ENCODE peak calls at places on chromosomes 3 and 15, in four cellular contexts. B is lower lobe of right lung; L is CD8-positive, alpha-beta T cell; A is BJ. F is an unnamed sample.
A peak's percentile ranks its signal among the peaks of the same experiment; 100 is the strongest.

GRCh38 chr3:34864011-34864410 is 775.3 kb upstream of the ARPP21 start:
- DNase-seq in A (no peak), B (no peak), L (no peak), F (no peak)

GRCh38 chr3:188165596-188165995 is 11.6 kb downstream of the LPP start:
- DNase-seq in B (no peak), A (no peak), L (no peak), F (no peak)

GRCh38 chr15:74776851-74777768 is 4.8 kb upstream of the CSK start:
- DNase-seq in B (no peak), L (peak; percentile 78), A (no peak), F (peak; percentile 80)

GRCh38 chr15:27844018-27844666 is 255.0 kb downstream of the OCA2 start:
- DNase-seq in B (no peak), A (no peak), L (no peak), F (no peak)

GRCh38 chr3:177263615-177264365 is 66.5 kb upstream of the TBL1XR1 start:
- DNase-seq in L (peak; percentile 21), A (no peak), B (no peak), F (no peak)

GRCh38 chr15:95520511-95520910 is 810.0 kb upstream of the NR2F2 start:
- DNase-seq in B (no peak), L (no peak), A (no peak), F (no peak)

GRCh38 chr3:189685854-189686253 is 54.7 kb downstream of the TP63 start:
- DNase-seq in A (peak; percentile 54), L (no peak), B (no peak), F (no peak)

GRCh38 chr3:94440767-94441493 is 378.1 kb downstream of the NSUN3 start:
- DNase-seq in A (peak; percentile 32), B (no peak), L (no peak), F (no peak)

GRCh38 chr3:114231616-114232015 is 5.8 kb downstream of the ZNF80 start:
- DNase-seq in B (no peak), L (peak; percentile 82), A (no peak), F (no peak)

GRCh38 chr3:75180235-75180944 is 483.7 kb upstream of the FRG2C start:
- DNase-seq in B (no peak), A (no peak), L (no peak), F (no peak)

GRCh38 chr3:32937331-32937730 is 14.1 kb upstream of the CCR4 start:
- DNase-seq in A (no peak), L (no peak), B (no peak), F (no peak)

GRCh38 chr3:187624588-187624987 is 45.6 kb downstream of the SST start:
- DNase-seq in B (no peak), L (no peak), A (no peak), F (no peak)

GRCh38 chr3:101362408-101362807 is 42.0 kb upstream of the IMPG2 start:
- DNase-seq in B (no peak), A (no peak), L (no peak), F (no peak)

GRCh38 chr15:43440721-43441281 is 52.2 kb downstream of the TP53BP1 start:
- DNase-seq in L (no peak), A (peak; percentile 94), B (no peak), F (peak; percentile 71)

GRCh38 chr15:36432162-36432561 is 147.3 kb upstream of the CDIN1 start:
- DNase-seq in L (no peak), B (no peak), A (peak; percentile 67), F (no peak)

GRCh38 chr3:125386811-125387210 is 11.7 kb upstream of the ZNF148 start:
- DNase-seq in A (no peak), B (no peak), L (no peak), F (no peak)

GRCh38 chr15:55276324-55276723 is 13.3 kb downstream of the RAB27A start:
- DNase-seq in L (no peak), B (no peak), A (no peak), F (no peak)

GRCh38 chr3:155441026-155441425 is 147.5 kb upstream of the STRIT1 start:
- DNase-seq in A (no peak), B (no peak), L (no peak), F (no peak)

GRCh38 chr3:153960701-153961100 is 160.5 kb upstream of the ARHGEF26 start:
- DNase-seq in L (no peak), B (no peak), A (no peak), F (no peak)

GRCh38 chr3:186082150-186082549 is 26.7 kb downstream of the ETV5 start:
- DNase-seq in L (no peak), A (no peak), B (no peak), F (no peak)

GRCh38 chr15:39744334-39745103 is 38.1 kb downstream of the FSIP1 start:
- DNase-seq in L (no peak), B (no peak), A (no peak), F (no peak)

GRCh38 chr3:159458010-159458409 is 530.6 kb upstream of the IL12A start:
- DNase-seq in L (no peak), A (peak; percentile 92), B (no peak), F (no peak)

GRCh38 chr3:185250247-185250646 is 3.6 kb downstream of the EHHADH start:
- DNase-seq in B (no peak), L (no peak), A (no peak), F (no peak)

GRCh38 chr3:78604328-78604727 is 1163.5 kb downstream of the ROBO1 start:
- DNase-seq in B (no peak), L (no peak), A (peak; percentile 46), F (no peak)

GRCh38 chr3:192869131-192870027 is 48.3 kb downstream of the MB21D2 start:
- DNase-seq in L (no peak), A (no peak), B (no peak), F (no peak)

GRCh38 chr3:45084820-45085816 is 59.0 kb downstream of the CLEC3B start:
- DNase-seq in A (peak; percentile 73), L (no peak), B (no peak), F (no peak)

GRCh38 chr3:66885326-66886000 is 112.6 kb upstream of the KBTBD8 start:
- DNase-seq in B (no peak), A (no peak), L (no peak), F (no peak)

GRCh38 chr15:62110000-62110851 is 43.4 kb downstream of the C2CD4A start:
- DNase-seq in B (no peak), A (no peak), L (no peak), F (no peak)

GRCh38 chr3:123499316-123499715 is 50.4 kb upstream of the ADCY5 start:
- DNase-seq in A (peak; percentile 24), B (no peak), L (no peak), F (no peak)

GRCh38 chr3:169348981-169349942 is 314.2 kb downstream of the MECOM start:
- DNase-seq in B (no peak), A (no peak), L (no peak), F (no peak)

GRCh38 chr3:24622696-24623225 is 128.1 kb upstream of the THRB start:
- DNase-seq in A (no peak), L (no peak), B (no peak), F (no peak)

GRCh38 chr3:24622138-24622537 is 127.5 kb upstream of the THRB start:
- DNase-seq in A (no peak), B (no peak), L (no peak), F (no peak)

GRCh38 chr3:24623657-24624056 is 129.0 kb upstream of the THRB start:
- DNase-seq in L (no peak), A (no peak), B (no peak), F (no peak)

GRCh38 chr3:24628523-24629258 is 134.0 kb upstream of the THRB start:
- DNase-seq in B (no peak), L (no peak), A (no peak), F (no peak)

GRCh38 chr3:24624938-24625681 is 130.5 kb upstream of the THRB start:
- DNase-seq in B (no peak), A (no peak), L (no peak), F (no peak)
- TF ChIP-seq CTCF in B (no peak), A (no peak), L (no peak), F (no peak)

GRCh38 chr3:85670626-85671025 is 711.8 kb downstream of the CADM2 start:
- DNase-seq in A (no peak), B (no peak), L (no peak), F (no peak)
- TF ChIP-seq CTCF in A (no peak), B (no peak), L (no peak), F (no peak)

DNA sequence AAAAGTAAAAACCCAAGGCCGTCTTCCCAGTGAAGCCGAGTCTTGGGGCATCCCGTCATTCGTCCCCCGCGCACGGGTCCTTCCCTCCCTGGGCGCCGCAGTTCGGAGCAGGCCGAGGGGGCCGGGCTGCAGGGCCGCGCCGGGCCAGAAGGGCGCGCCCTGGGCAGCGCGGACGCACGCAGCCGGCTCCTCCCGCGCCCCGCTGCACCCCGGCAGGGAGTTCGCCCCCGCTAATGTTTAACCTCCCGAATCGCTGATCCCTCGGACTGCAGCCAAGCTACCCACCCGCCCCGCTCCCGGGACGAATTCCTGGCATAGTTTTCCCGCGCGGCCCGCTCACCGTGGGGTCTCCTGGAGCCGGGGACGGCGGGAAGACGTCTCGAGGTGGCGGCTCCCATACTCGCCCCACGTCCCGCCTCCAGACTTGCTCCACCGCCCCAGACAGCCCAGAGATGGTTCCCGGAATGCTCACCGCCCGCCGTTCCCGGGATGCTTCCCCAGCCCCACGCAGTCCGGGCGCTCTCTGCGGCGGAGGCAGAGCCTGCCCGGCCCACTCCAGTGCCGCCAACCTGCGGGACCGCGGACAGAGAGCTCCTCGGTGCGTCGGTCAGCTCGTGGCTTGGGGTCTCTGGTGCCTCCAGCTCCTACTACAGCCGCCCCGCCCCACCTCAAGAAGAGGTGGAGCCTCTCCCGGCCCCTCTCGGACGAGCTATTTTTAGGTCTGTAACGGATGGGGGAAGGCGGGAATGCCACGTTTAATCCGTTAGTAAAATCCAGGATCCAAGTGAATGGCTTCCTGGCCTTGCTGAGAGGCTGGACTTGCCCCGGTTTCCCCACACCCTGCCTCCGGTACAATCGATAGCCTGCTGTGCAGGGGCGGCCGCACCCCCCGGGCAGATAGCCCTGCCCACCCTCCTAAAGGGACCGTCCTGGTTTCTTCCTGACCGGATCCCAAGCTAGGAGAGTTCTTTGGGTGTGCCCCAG is at the start of gene DZIP1L:
- DNase-seq in B (peak; percentile 74), L (no peak), A (no peak), F (no peak)
- TF ChIP-seq CTCF in B (peak; percentile 82), L (no peak), A (peak; percentile 15), F (peak; percentile 82)

GRCh38 chr3:22170370-22170769 is 419.4 kb upstream of the ZNF385D start:
- DNase-seq in B (no peak), L (no peak), A (no peak), F (no peak)

GRCh38 chr3:22176911-22177310 is 425.9 kb upstream of the ZNF385D start:
- DNase-seq in B (no peak), A (no peak), L (no peak), F (no peak)

GRCh38 chr3:22172964-22173363 is 422.0 kb upstream of the ZNF385D start:
- DNase-seq in B (no peak), L (no peak), A (no peak), F (no peak)

DNA sequence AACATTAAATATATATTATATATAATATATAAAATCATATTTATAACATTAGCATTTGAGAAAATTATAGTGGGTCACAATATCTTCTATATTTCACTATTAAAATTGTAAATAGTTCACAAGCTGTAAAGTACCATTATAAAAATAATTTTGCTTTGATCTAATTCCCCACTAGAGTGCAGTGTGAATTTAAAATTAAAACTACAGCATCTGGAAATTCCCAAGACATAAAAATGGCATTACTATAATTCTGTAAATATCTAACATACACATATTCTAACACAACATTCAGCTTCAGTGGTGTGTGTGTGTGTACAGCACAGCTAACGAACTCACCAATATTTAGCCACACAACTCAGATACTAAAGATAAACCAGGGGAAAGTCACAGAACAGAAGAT is 424.9 kb upstream of the ZNF385D start:
- DNase-seq in L (no peak), A (no peak), B (no peak), F (no peak)
- TF ChIP-seq CTCF in L (no peak), A (no peak), B (no peak), F (no peak)

F was measured in CD14-positive monocyte.